ENCODE peak calls at places on chromosomes 1 and 21, in four cellular contexts. N is fibroblast of lung, D is psoas muscle, L is endodermal cell. E is an unnamed sample. For H3K36me3, the result is how much of the 10 kb centered on the place peaks cover.

GRCh38 chr1:4161271-4162006 is 261.4 kb upstream of the C1orf174 start:
- DNase-seq in N (no peak), D (no peak), L (no peak), E (peak)

GRCh38 chr1:200134116-200134515 is 106.6 kb downstream of the NR5A2 start:
- DNase-seq in N (no peak), D (no peak), L (no peak), E (no peak)

GRCh38 chr1:71780681-71781080 is 501.7 kb downstream of the NEGR1 start:
- DNase-seq in N (peak), D (no peak), L (no peak), E (no peak)

GRCh38 chr1:163701783-163702182 is 380.0 kb downstream of the NUF2 start:
- DNase-seq in N (no peak), D (no peak), L (no peak), E (no peak)

GRCh38 chr1:32685498-32685897 is 17.1 kb downstream of the SYNC start:
- DNase-seq in N (no peak), D (no peak), L (no peak), E (no peak)

GRCh38 chr1:186854102-186854501 is 25.4 kb downstream of the PLA2G4A start:
- DNase-seq in N (no peak), D (no peak), L (no peak), E (no peak)

GRCh38 chr21:41851090-41851790 is 27.9 kb downstream of the PRDM15 start:
- DNase-seq in N (no peak), D (no peak), L (no peak), E (peak)

GRCh38 chr1:188364927-188365449 is 1536.2 kb downstream of the PLA2G4A start:
- DNase-seq in N (no peak), D (no peak), L (no peak), E (no peak)

GRCh38 chr1:51518730-51519047 is 377 bp downstream of the EPS15 start:
- DNase-seq in N (no peak), D (peak), L (no peak), E (peak)

GRCh38 chr1:228938248-228938891 is 203.1 kb downstream of the RHOU start:
- DNase-seq in N (no peak), D (no peak), L (peak), E (no peak)

GRCh38 chr1:172885976-172886375 is 164.8 kb downstream of the TNFSF18 start:
- DNase-seq in N (peak), D (no peak), L (no peak), E (no peak)

GRCh38 chr1:33420870-33421775 is 9.8 kb downstream of the PHC2 start:
- DNase-seq in N (peak), D (no peak), L (no peak), E (no peak)

GRCh38 chr1:202821467-202821866 is 10.7 kb downstream of the PCAT6 start:
- DNase-seq in N (peak), D (no peak), L (no peak), E (no peak)

GRCh38 chr1:53781654-53782053 is 42.7 kb upstream of the GLIS1 start:
- DNase-seq in N (peak), D (no peak), L (no peak), E (no peak)

GRCh38 chr1:162422662-162423375 is 10.9 kb upstream of the SH2D1B start:
- DNase-seq in N (no peak), D (no peak), L (no peak), E (no peak)

GRCh38 chr1:161095230-161095629 is 2.9 kb upstream of the KLHDC9 start:
- DNase-seq in N (no peak), D (no peak), L (peak), E (no peak)
- TF ChIP-seq CTCF in N (no peak), D (no peak), L (no peak), E (no peak)

DNA sequence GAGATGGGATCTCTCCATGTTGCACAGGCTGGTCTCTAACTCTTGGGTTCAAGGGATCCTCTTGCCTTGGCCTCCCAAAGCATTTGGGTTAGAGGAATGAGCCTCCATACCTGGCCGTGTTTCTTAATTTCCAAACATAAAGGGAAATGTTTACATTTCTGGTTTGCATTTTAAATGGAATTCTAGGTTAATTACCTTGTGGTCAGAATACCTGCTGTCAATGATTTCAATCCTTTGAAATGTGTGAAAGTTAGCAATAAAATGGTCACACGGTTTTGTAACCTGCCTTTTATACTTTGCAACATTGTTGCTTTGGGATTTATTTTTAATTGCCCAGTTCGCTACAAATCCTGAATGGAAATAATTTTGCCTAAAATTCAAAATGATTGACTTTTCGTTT is 26.3 kb downstream of the AGMAT start:
- DNase-seq in N (no peak), D (no peak), L (no peak), E (no peak)
- H3K36me3 ChIP-seq in N (under half), D (half or more), L (half or more), E (under half)

DNA sequence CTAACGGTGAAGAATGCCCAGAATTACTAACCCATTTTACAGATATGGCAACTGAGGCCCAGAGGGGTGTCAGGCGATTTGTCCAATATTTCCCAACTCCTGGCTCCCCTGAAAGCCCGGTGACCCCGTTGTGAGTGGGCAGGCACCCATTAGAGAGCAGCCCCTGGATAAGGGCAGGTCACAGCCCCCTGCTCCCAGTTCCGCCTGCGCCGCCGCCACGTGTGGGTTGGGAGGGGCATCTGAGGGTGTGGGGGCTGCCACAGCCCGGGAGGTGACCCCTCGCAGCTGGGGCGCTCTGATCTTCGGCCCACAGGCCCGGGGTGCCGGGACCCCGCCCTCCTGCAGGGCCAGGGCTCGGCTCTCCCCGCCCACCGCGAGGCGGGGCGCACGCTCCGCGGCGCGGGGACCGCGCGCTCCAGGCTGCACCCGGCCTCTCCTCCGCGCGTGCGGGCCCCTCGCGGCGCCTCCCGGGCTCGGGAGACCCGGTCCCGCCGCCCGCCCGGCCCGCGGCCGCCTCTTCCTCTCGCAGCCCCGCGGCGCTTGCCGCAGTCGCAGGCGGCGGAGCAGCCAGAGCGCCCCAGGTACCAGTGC is at the start of gene HTR6:
- DNase-seq in N (no peak), D (no peak), L (no peak), E (no peak)
- H3K4me3 ChIP-seq in N (peak), D (peak), L (no peak), E (no peak)

DNA sequence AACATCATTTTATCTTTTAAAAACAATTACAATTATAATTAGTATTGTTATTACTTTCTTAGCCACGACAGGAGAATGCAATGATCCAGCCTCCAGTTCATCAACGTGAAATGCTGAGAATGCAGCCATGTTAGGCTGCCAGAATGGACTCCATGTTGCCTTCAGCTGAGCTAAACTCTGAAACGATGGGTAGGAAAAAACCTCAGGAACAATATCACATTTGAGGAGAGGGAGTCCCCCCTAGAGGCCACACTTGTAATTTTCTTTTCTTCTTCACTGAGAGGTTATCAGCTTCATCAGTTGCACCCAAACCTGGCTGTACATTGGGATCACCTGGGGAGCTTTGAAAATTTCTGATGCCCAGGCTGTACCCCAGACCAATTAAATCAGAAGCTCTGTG is 34.6 kb upstream of the DNAH14 start:
- DNase-seq in N (peak), D (no peak), L (peak), E (no peak)
- TF ChIP-seq CTCF in N (peak), D (no peak), L (peak), E (no peak)

GRCh38 chr21:32350211-32350980 is 42.4 kb downstream of the URB1 start:
- DNase-seq in N (no peak), D (no peak), L (no peak), E (no peak)
- H3K36me3 ChIP-seq in N (under half), D (half or more), L (half or more), E (half or more)

GRCh38 chr1:147579532-147580199 is 38.4 kb downstream of the BCL9 start:
- DNase-seq in N (peak), D (no peak), L (peak), E (peak)

GRCh38 chr1:147581459-147581858 is 40.2 kb downstream of the BCL9 start:
- DNase-seq in N (no peak), D (no peak), L (no peak), E (no peak)

GRCh38 chr1:147577033-147577773 is 35.9 kb downstream of the BCL9 start:
- DNase-seq in N (no peak), D (no peak), L (no peak), E (no peak)

GRCh38 chr1:147580609-147581008 is 39.3 kb downstream of the BCL9 start:
- DNase-seq in N (no peak), D (no peak), L (no peak), E (no peak)

GRCh38 chr1:147580200-147580557 is 38.9 kb downstream of the BCL9 start:
- DNase-seq in N (peak), D (no peak), L (no peak), E (no peak)
- H3K4me3 ChIP-seq in N (no peak), D (no peak), L (peak), E (no peak)

E was measured in upper lobe of right lung.